ENCODE peak calls at places on chromosomes 16 and 17, in six cellular contexts. W is breast epithelium, L is esophagus muscularis mucosa, H is A549, R is K562, N is IMR-90. T is an unnamed sample. For H3K4me1, the result is how much of the 10 kb centered on the place peaks cover.

GRCh38 chr16:72962347-72962746 is 85.6 kb downstream of the ZFHX3 start:
- DNase-seq in N (no peak), L (no peak), R (no peak), H (no peak), W (no peak), T (no peak)

GRCh38 chr17:61426482-61427304 is 25.5 kb upstream of the TBX4 start:
- DNase-seq in L (peak), N (peak), H (peak), W (no peak), R (no peak), T (no peak)

GRCh38 chr17:27244481-27245223 is 49.3 kb upstream of the WSB1 start:
- DNase-seq in R (no peak), L (no peak), N (peak), W (peak), H (no peak), T (peak)

GRCh38 chr16:11049396-11050059 is 105.2 kb downstream of the CLEC16A start:
- DNase-seq in N (no peak), H (peak), L (no peak), R (no peak), W (no peak), T (no peak)

GRCh38 chr17:77530591-77530990 is 389.8 kb downstream of the SEC14L1 start:
- DNase-seq in R (no peak), H (no peak), N (no peak), W (no peak), L (no peak), T (no peak)

GRCh38 chr17:37662358-37662757 is 19.1 kb upstream of the DDX52 start:
- DNase-seq in H (no peak), L (no peak), W (no peak), R (no peak), N (no peak), T (no peak)

GRCh38 chr16:67528870-67529638 is 425 bp downstream of the RIPOR1 start:
- DNase-seq in L (no peak), R (peak), N (peak), W (no peak), H (peak), T (no peak)

GRCh38 chr16:27720731-27721547 is 171.0 kb downstream of the KATNIP start:
- DNase-seq in H (no peak), R (no peak), W (no peak), L (no peak), N (no peak), T (peak)

GRCh38 chr16:31181102-31181830 is 1.3 kb downstream of the FUS start:
- DNase-seq in L (no peak), W (peak), R (peak), H (no peak), N (peak), T (peak)

GRCh38 chr17:34673516-34673915 is 94.1 kb downstream of the TMEM132E start:
- DNase-seq in W (no peak), H (no peak), L (no peak), R (no peak), N (no peak), T (no peak)

GRCh38 chr17:59466943-59467801 is 98.2 kb upstream of the DHX40 start:
- DNase-seq in W (no peak), N (no peak), H (no peak), R (no peak), L (peak), T (no peak)

GRCh38 chr17:51298508-51299371 is 38.4 kb downstream of the UTP18 start:
- DNase-seq in N (peak), H (peak), R (peak), L (no peak), W (no peak), T (no peak)

GRCh38 chr17:78973196-78973595 is 6.5 kb downstream of the LGALS3BP start:
- DNase-seq in H (no peak), W (no peak), L (no peak), R (no peak), N (no peak), T (no peak)

GRCh38 chr17:32330142-32330541 is 11.8 kb downstream of the C17orf75 start:
- DNase-seq in L (no peak), H (no peak), R (no peak), W (no peak), N (no peak), T (no peak)

GRCh38 chr17:152860-153420 is 15.6 kb downstream of the SCGB1C2 start:
- DNase-seq in L (no peak), N (no peak), W (no peak), R (no peak), H (no peak), T (no peak)

GRCh38 chr17:62098623-62099231 is 33.6 kb upstream of the MED13 start:
- DNase-seq in H (no peak), W (no peak), N (no peak), R (peak), L (no peak), T (no peak)

GRCh38 chr16:86960266-86960665 is 356.9 kb downstream of the C16orf95 start:
- DNase-seq in W (no peak), L (no peak), N (no peak), R (no peak), H (no peak), T (no peak)

GRCh38 chr16:47063011-47063724 is 80.6 kb downstream of the NETO2 start:
- DNase-seq in R (no peak), W (no peak), H (no peak), L (no peak), N (no peak), T (no peak)

GRCh38 chr17:4625181-4625601 is 16.3 kb downstream of the ALOX15 start:
- DNase-seq in L (no peak), H (no peak), N (peak), R (no peak), W (no peak), T (no peak)

GRCh38 chr17:28101919-28102318 is 59.4 kb downstream of the NLK start:
- DNase-seq in W (no peak), H (no peak), N (no peak), L (no peak), R (no peak), T (no peak)

GRCh38 chr16:55377840-55378239 is 53.8 kb downstream of the IRX6 start:
- DNase-seq in W (no peak), R (no peak), H (no peak), N (no peak), L (no peak), T (no peak)

GRCh38 chr16:23006380-23006779 is 142.9 kb downstream of the USP31 start:
- DNase-seq in H (no peak), L (no peak), W (no peak), R (no peak), N (no peak), T (no peak)

GRCh38 chr17:44049294-44050080 is 17.0 kb downstream of the LSM12 start:
- DNase-seq in H (no peak), W (no peak), N (no peak), R (no peak), L (no peak), T (no peak)

GRCh38 chr16:50602531-50603205 is 54.5 kb downstream of the NKD1 start:
- DNase-seq in N (no peak), W (peak), R (no peak), H (no peak), L (no peak), T (no peak)

DNA sequence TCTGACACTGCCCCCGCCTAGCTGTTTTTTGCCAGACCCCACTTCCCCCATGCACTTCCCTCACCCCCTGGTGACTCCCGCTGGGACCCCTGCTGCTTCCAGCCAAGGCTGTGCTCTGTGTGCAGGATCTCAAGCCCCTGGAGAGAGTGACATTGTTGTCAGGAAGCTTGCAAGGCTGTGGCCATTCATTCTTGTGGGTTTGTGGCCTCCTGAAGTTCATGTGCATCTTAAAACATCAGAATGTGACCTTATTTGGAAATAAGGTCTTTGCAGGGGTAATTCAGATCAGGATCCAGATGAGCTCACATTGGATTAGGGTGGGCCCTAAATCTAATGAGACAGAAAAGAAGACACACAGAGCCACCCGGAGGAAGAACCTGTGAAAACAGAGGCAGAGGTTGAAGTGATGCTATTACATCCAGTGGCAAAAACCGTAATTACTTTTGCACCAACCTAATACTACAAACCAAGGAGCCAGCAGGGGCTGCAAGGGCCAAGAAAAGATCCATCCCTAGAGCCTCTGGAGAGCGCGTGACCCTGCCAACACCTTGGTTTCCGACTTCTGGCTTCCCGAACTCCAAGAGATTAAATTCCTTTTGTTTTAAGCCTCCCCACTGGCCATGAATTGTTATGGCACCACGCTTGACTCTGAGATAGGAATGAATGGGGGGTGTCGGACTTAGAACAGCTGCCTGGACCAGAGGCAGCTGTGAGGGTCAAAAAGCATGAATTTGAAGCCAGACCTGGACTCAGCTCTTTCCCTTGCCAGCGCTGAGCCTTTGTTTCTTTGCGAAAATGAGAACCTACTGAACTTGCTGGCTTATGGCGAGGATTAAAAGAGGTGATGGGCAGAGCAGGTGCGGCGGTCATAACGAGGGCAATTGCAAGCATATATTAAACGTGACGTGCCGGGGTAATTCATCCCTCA is 75.5 kb downstream of the BMERB1 start:
- DNase-seq in N (peak), R (no peak), L (no peak), H (no peak), W (peak), T (no peak)
- H3K4me1 ChIP-seq in N (under half), R (under half), L (under half), H (under half), W (under half), T (under half)

GRCh38 chr17:8964801-8965393 is 610 bp downstream of the PIK3R5 start:
- DNase-seq in N (no peak), W (no peak), R (no peak), L (no peak), H (no peak), T (no peak)

GRCh38 chr17:8966926-8967325 is 1.4 kb upstream of the PIK3R5 start:
- DNase-seq in L (no peak), N (no peak), R (no peak), H (no peak), W (no peak), T (no peak)

GRCh38 chr17:8963665-8964258 is 1.7 kb downstream of the PIK3R5 start:
- DNase-seq in N (no peak), H (no peak), L (no peak), W (no peak), R (no peak), T (no peak)

GRCh38 chr17:8963017-8963416 is 2.5 kb downstream of the PIK3R5 start:
- DNase-seq in R (no peak), H (no peak), W (no peak), L (no peak), N (no peak), T (no peak)

GRCh38 chr17:8965394-8966168 is at the start of gene PIK3R5:
- DNase-seq in L (no peak), R (peak), W (no peak), N (no peak), H (no peak), T (peak)
- TF ChIP-seq CTCF in L (no peak), R (no peak), W (no peak), N (no peak), H (no peak), T (no peak)

GRCh38 chr17:16378631-16379282 is 2.1 kb upstream of the UBB start:
- DNase-seq in N (no peak), L (no peak), H (peak), W (peak), R (peak), T (peak)

GRCh38 chr17:16380640-16381495 is at the start of gene UBB:
- DNase-seq in L (peak), R (peak), H (peak), W (peak), N (peak), T (peak)

GRCh38 chr17:16379654-16380053 is 1.2 kb upstream of the UBB start:
- DNase-seq in W (no peak), L (no peak), N (no peak), H (no peak), R (no peak), T (peak)

GRCh38 chr17:16374539-16374938 is 6.4 kb upstream of the UBB start:
- DNase-seq in N (no peak), H (no peak), W (no peak), L (no peak), R (no peak), T (no peak)

DNA sequence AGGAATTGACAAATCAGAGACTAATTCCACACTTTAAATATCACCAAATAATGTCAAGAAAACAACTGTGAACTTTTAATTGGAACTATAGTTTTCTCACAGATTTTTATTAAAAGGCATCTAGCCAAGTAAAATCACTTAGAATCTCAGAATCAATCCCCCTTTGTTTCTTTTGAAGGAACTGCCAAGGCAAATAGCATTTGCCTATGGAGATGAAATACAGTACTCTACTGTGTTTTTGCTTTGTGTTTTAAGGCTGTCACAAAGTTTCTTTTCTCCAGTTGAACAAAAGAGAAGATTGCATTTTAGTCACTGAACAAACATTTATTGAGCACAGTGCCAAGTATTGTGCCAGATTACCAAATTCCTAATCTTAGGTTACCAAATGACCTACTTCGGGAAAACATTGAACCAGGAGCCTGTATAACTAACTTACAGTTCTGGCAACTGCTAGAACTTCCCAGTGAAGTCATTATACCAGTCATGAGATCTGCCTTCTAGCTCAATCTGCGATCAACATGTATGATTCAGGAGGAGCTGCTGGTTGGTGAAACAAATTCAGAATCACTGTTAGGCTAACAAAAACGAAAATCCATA is 3.0 kb upstream of the UBB start:
- DNase-seq in R (no peak), L (no peak), N (peak), H (peak), W (no peak), T (no peak)
- TF ChIP-seq POLR2A in R (no peak), L (no peak), N (no peak), H (no peak), W (no peak), T (no peak)

DNA sequence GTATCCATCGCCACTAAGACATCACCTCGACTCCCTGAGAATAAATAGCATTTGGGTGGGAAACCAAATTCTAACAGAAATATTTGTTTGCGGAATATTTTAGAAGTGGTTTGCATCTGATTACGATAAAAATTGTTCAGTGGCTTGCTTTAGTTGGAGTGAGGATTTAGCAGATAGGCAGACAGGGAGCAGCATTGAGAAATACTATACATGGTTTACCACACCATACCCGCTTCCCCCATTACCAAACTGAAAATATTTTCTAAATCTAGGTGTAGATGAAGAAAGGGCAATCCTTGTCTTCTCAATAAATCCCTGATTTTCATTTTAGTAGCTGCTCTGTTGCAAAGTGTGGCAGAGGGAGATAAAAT is 895 bp upstream of the BAHCC1 start:
- DNase-seq in L (no peak), W (no peak), H (no peak), N (no peak), R (no peak), T (no peak)
- H3K4me1 ChIP-seq in L (half or more), W (under half), H (under half), N (under half), R (half or more), T (under half)

DNA sequence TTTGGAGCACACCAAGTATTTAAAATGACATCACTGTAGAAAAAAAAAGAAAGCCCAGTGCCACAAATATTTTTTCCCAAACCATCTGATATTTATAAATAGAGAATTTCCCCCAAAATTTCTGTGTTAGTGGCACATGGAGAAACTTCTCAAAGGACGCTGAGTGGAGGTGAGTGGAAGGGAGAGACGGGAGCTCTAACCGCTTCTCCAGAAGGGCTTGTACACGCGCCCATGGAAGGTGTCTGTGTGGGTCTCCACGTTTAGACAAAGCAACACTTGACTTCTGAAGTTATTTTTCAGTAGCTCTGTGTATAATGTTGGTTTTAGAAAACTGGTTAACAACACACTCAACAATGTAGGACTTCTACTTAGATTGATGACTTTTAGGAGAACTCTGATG is 1.0 kb downstream of the MYOCD start:
- DNase-seq in R (no peak), H (no peak), W (no peak), L (no peak), N (no peak), T (no peak)
- TF ChIP-seq CTCF in R (no peak), H (no peak), W (no peak), L (no peak), N (no peak), T (no peak)

DNA sequence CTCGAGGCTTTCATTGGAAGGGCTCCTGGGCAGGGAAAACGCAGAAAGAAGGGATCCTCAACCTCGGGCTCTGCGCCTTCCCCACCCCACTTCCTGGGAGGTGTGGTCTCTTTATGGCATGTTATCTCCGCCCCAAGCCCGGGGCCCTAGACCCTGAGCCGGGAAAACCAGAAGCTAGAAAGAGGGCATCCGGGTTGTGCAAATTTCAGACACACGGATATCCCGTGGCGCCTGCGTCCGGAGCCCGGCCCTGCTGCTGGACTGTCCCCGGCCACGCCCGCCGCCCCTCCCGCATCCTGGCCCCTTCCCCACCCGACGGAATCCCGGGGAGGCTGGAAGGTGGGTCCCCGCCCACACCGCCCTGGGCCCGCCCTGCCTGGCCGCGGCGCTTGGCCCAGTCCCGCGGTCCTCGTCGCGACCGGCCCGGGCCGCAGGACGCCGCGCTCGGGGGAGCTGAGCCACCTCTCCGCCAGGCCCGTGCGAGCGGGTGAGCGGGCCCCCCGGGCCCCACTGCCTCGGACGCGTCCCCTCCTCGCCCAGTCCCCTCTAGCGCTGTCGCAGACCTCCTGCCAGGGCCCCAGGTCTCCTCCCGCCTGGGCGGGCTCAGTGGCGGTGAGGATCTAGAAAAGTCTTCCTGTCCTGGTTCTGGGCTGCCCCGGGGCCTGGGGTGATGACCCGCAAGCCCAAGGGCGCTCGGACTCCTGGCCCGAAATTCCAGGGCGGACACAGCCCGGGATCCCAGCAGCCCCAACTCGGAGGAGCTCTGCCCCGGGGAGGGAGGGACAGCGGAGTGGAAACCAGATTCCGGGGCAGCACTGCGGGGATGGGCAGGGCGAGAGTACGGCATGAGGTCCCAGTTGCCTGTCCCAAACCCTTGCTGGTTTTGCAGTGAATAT is at the start of gene SLC16A5:
- DNase-seq in N (peak), R (peak), W (peak), H (peak), L (peak), T (peak)
- TF ChIP-seq POLR2A in N (no peak), R (peak), W (no peak), H (peak), L (no peak), T (no peak)

T was measured in testis.